ENCODE peak calls at places on chromosomes 7 and 10, in nine cellular contexts. F is A549, D is transverse colon, N is tibial nerve, J is GM12892, Q is testis, P is upper lobe of left lung, C is body of pancreas, R is IMR-90. O is an unnamed sample.

GRCh38 chr7:124369310-124369709 is 336.4 kb upstream of the TMEM229A start:
- DNase-seq in F (no peak), D (no peak), N (no peak), J (no peak), Q (no peak), P (no peak), C (no peak), R (no peak), O (no peak)

GRCh38 chr7:112411186-112411795 is 39.0 kb upstream of the IFRD1 start:
- DNase-seq in F (peak; percentile 51), D (peak; percentile 14), N (no peak), J (no peak), Q (peak; percentile 57), P (no peak), C (peak; percentile 29), R (peak; percentile 62), O (no peak)

GRCh38 chr10:44968101-44968886 is 8.7 kb downstream of the RASSF4 start:
- DNase-seq in F (no peak), D (no peak), N (peak; percentile 69), J (no peak), Q (peak; percentile 41), P (no peak), C (peak; percentile 70), R (no peak), O (no peak)

GRCh38 chr7:32163141-32163806 is 93.1 kb upstream of the PDE1C start:
- DNase-seq in F (peak; percentile 86), D (peak; percentile 26), N (peak; percentile 43), J (no peak), Q (no peak), P (peak; percentile 5), C (peak; percentile 44), R (peak; percentile 85), O (peak; percentile 23)

GRCh38 chr10:114342976-114343375 is 61.3 kb downstream of the AFAP1L2 start:
- DNase-seq in F (no peak), D (no peak), N (no peak), J (no peak), Q (no peak), P (no peak), C (no peak), R (no peak), O (no peak)

GRCh38 chr10:110323503-110323902 is 18.8 kb upstream of the SMNDC1 start:
- DNase-seq in F (peak; percentile 66), D (no peak), N (no peak), J (no peak), Q (no peak), P (no peak), C (no peak), R (peak; percentile 97), O (no peak)

GRCh38 chr10:80500572-80501380 is 36.9 kb upstream of the SH2D4B start:
- DNase-seq in F (peak; percentile 21), D (no peak), N (peak; percentile 76), J (no peak), Q (peak; percentile 85), P (no peak), C (peak; percentile 47), R (no peak), O (peak; percentile 35)

GRCh38 chr10:73856261-73856660 is 18.1 kb downstream of the CAMK2G start:
- DNase-seq in F (no peak), D (no peak), N (no peak), J (no peak), Q (no peak), P (no peak), C (no peak), R (no peak), O (no peak)

DNA sequence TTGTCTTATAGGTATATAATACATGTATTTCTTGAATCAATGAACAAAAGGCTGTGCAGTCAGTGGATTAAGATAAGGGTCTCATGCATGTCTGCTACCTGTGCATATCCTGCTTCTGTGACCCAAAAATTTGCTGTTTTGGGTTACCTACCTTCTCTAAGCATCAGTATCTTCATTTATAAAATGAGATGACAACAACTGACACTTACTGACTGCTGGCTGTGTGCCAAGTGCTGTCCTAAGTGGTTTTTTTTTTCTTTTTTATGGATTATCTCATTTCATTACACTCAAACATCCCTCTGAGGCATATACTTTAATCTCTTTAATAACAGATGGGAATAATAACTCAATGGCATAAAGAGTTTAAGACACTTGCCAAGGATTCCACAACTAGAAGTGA is 2.1 kb downstream of the PDK4 start:
- DNase-seq in F (no peak), D (no peak), N (no peak), J (no peak), Q (no peak), P (no peak), C (no peak), R (no peak), O (peak; percentile 45)
- TF ChIP-seq POLR2A in F (no peak), D (peak; percentile 6), N (no peak), J (no peak), Q (no peak), P (no peak), C (no peak), R (no peak), O (no peak)

GRCh38 chr10:37789590-37789989 is 67.8 kb downstream of the ZNF248 start:
- DNase-seq in F (no peak), D (no peak), N (no peak), J (no peak), Q (no peak), P (no peak), C (no peak), R (no peak), O (no peak)

GRCh38 chr10:37780536-37780935 is 76.9 kb downstream of the ZNF248 start:
- DNase-seq in F (no peak), D (no peak), N (no peak), J (no peak), Q (no peak), P (peak; percentile 74), C (no peak), R (no peak), O (no peak)

DNA sequence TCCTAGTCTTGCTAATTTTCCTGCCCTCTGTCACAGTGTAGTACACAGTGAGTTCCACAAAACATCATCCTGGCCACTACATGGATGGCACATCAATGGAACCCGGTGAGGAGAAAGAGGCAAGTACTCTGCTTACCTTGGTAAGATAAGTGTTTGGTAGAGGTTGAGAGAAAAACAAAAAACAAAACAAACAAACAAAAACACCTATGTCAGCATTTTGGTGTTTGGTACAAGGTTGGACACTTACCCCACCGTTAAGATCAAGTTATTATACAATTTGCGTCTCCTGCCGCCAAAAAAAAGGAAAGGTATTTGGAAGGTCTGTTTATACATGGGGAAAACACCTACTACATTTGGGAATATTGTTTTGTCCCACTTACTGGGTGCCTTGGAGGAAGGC is 72.7 kb downstream of the ZNF248 start:
- DNase-seq in F (no peak), D (no peak), N (no peak), J (no peak), Q (no peak), P (no peak), C (no peak), R (no peak), O (no peak)
- TF ChIP-seq POLR2A in F (no peak), D (no peak), N (no peak), J (no peak), Q (no peak), P (no peak), C (no peak), R (no peak), O (no peak)

GRCh38 chr7:107167483-107168232 is 1.1 kb upstream of the HBP1 start:
- DNase-seq in F (peak; percentile 86), D (no peak), N (peak; percentile 68), J (no peak), Q (peak; percentile 77), P (no peak), C (peak; percentile 75), R (peak; percentile 90), O (peak; percentile 80)

GRCh38 chr7:107166702-107167426 is 1.9 kb upstream of the HBP1 start:
- DNase-seq in F (no peak), D (no peak), N (no peak), J (no peak), Q (no peak), P (no peak), C (no peak), R (no peak), O (no peak)

GRCh38 chr7:107169120-107170050 is 582 bp downstream of the HBP1 start:
- DNase-seq in F (peak; percentile 96), D (peak; percentile 96), N (peak; percentile 98), J (peak; percentile 46), Q (peak; percentile 98), P (peak; percentile 97), C (peak; percentile 99), R (peak; percentile 96), O (peak; percentile 97)

GRCh38 chr7:107170051-107170661 is 1.4 kb downstream of the HBP1 start:
- DNase-seq in F (no peak), D (no peak), N (no peak), J (no peak), Q (no peak), P (no peak), C (no peak), R (no peak), O (peak; percentile 40)

DNA sequence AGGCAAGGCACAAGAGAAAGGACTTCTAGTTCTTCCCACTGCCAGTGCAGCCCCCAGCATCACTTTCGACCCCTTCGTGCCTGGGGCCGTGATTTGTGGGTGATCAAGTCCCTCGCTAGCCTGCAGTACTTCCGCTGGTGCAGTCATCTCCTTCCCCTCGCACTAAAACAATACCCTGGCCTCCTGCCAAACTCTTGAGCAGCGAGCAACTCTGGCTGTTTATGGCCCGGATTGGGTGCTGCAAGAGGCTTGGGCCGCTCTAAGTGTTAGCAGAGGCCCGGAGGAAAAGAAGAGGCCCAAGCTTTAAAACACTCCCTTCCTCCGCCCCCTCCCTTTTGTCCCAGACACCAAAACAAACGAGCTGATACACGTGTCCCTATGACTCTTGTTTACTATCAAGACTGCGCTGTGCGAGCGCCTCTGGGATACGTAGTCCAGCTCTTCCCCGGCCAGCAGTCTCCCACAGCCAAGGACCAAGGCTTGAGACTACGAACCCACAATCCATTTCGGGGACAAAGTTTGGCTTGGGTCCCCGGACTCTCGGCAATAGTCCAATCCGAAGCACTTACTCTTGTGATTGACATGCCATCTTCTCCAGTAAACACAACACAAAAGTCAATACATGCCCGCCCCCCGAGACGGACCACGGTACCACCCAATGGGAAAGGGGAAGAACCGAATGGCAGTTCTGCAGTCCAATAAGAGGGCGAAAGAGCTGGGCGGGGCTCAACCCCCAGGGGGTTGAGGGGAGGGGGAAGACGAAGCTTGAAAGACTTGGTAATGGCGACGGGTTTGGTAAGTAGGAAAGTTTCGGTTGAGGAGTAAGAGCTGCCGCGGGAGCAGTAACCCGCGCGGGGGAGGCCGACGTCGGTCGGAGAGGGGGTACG is at the start of gene HBP1:
- DNase-seq in F (peak; percentile 100), D (peak; percentile 99), N (peak; percentile 100), J (peak; percentile 72), Q (peak; percentile 99), P (no peak), C (peak; percentile 100), R (peak; percentile 100), O (peak; percentile 100)
- TF ChIP-seq POLR2A in F (no peak), D (peak; percentile 71), N (peak; percentile 92), J (no peak), Q (peak; percentile 89), P (no peak), C (peak; percentile 65), R (peak; percentile 79), O (peak; percentile 57)

DNA sequence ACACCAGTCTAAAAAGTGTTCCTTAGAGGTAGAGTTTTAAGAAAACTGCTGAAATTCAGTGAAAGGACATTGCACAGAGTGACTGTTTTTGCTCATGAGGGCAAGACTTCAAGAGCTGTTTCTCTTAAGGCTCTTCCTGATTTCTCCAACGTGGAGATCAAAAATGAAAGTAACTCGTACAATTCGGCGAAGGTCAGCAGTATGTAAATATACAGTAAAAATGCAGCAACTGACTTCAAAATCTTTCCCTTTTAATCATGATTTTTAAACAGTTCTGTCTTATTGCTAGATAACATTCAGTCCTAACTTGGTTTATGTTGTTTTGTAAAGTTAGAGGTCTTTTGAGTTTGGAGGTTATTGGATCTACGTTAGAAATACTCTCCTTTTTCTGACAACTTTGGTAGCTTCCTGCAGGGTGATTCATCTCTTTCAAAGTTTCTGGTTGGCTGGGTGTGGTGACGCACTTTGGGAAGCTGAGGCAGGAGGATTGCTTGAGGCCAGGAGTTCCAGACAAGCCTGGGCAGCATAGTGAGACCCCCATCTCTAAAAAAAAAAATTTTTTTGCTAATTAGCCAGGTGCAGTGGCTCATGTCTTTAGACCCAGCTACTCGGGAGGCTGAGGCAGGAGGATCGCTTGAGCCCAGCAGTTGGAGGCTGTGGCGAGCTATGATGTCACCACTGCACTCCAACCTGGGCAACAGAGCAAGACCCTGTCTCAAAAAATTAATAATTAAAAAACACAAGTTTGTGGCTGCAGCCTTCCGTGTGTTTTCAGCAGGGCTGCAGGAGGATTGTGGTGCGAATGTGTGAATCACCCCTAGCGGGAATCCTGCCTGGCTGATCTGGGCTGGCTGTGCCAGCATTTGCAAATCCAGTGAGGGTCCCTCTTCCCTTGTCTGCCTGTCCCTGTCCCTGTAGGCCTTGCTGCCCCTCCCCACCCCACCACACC is 29.2 kb upstream of the AP5Z1 start:
- DNase-seq in F (peak; percentile 67), D (peak; percentile 59), N (no peak), J (no peak), Q (no peak), P (no peak), C (peak; percentile 47), R (peak; percentile 83), O (peak; percentile 25)
- TF ChIP-seq POLR2A in F (no peak), D (peak; percentile 51), N (no peak), J (peak; percentile 45), Q (no peak), P (no peak), C (no peak), R (no peak), O (no peak)

O was measured in erythroblast.